ENCODE peak calls at places on chromosome 20, in seven cellular contexts. I is tibial nerve, E is upper lobe of left lung, W is body of pancreas, Y is A549, N is breast epithelium, B is left lung. L is an unnamed sample.

GRCh38 chr20:13462091-13462490 is 176.6 kb downstream of the TASP1 start:
- DNase-seq in W (no peak), N (no peak), I (no peak), Y (no peak), E (no peak), B (no peak), L (no peak)

GRCh38 chr20:32622585-32623468 is 37.7 kb upstream of the NOL4L start:
- DNase-seq in Y (no peak), B (no peak), I (no peak), N (no peak), W (no peak), E (peak; percentile 78), L (no peak)

GRCh38 chr20:48582361-48582991 is 245.3 kb downstream of the PREX1 start:
- DNase-seq in Y (no peak), I (no peak), N (no peak), B (no peak), E (no peak), W (no peak), L (no peak)

GRCh38 chr20:16624106-16624505 is 50.9 kb upstream of the KIF16B start:
- DNase-seq in N (no peak), E (no peak), Y (peak; percentile 29), I (no peak), B (no peak), W (no peak), L (no peak)

GRCh38 chr20:10832146-10832545 is 158.3 kb upstream of the JAG1 start:
- DNase-seq in B (no peak), I (no peak), Y (no peak), W (no peak), N (no peak), E (no peak), L (no peak)

GRCh38 chr20:8903655-8904605 is 165.0 kb upstream of the PLCB4 start:
- DNase-seq in E (no peak), B (no peak), N (no peak), W (no peak), I (no peak), Y (no peak), L (no peak)

GRCh38 chr20:1657556-1658334 is at the start of gene SIRPG:
- DNase-seq in Y (no peak), E (no peak), B (no peak), N (no peak), I (no peak), W (no peak), L (no peak)

GRCh38 chr20:1184638-1185315 is at the start of gene TMEM74B:
- DNase-seq in B (peak; percentile 71), E (peak; percentile 86), W (no peak), Y (no peak), N (no peak), I (no peak), L (no peak)

DNA sequence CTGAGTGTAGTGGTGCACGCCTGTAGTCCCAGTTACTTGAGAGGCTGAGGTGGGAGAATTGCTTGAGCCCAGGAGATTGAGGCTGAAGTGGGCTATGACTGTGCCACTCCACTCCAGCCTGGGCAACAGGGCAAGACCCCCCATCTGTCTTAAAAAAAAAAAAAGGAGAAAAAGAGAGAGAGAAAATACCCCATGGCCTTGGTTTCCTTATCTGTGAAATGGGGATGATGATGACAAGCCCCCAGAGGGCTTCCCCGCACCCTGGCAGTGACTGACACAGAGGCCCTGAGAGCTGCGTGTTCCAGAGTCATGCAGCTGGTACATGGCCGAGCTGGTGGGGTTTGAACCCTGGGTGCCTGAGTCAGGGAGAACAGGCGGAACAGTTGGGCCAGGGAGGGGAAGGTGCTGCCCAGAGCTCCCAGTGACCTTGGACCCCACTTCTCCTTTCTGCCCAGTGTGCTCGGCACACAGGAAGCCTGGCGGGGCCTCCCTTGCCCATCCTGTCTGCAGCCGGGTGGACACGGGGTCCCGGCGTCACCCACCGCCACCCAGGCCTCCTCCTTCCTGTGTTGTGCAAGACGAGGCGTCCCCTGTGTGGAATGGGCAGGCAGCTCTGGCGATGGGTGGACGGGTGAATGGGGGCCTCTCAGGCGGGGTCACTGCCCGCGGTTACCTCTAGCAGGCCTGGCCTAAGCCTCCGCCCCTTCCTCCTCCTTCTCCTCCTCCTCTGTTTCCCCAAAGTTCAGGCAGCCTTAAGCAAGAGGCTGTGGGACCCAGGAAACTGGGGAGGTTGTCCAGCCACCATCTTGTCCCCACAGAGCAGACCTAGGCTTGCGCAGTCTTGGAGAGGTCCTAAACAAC is 84.2 kb downstream of the CEBPB start:
- DNase-seq in W (peak; percentile 29), E (peak; percentile 91), B (peak; percentile 98), N (no peak), I (no peak), Y (no peak), L (peak; percentile 94)
- H3K4me1 ChIP-seq in W (peaks cover 19% of the 10 kb centered on the region), E (peaks cover 57% of the 10 kb centered on the region), B (peaks cover 20% of the 10 kb centered on the region), N (peaks cover 4% of the 10 kb centered on the region), I (peaks cover 37% of the 10 kb centered on the region), Y (peaks cover 40% of the 10 kb centered on the region), L (peaks cover 70% of the 10 kb centered on the region)

DNA sequence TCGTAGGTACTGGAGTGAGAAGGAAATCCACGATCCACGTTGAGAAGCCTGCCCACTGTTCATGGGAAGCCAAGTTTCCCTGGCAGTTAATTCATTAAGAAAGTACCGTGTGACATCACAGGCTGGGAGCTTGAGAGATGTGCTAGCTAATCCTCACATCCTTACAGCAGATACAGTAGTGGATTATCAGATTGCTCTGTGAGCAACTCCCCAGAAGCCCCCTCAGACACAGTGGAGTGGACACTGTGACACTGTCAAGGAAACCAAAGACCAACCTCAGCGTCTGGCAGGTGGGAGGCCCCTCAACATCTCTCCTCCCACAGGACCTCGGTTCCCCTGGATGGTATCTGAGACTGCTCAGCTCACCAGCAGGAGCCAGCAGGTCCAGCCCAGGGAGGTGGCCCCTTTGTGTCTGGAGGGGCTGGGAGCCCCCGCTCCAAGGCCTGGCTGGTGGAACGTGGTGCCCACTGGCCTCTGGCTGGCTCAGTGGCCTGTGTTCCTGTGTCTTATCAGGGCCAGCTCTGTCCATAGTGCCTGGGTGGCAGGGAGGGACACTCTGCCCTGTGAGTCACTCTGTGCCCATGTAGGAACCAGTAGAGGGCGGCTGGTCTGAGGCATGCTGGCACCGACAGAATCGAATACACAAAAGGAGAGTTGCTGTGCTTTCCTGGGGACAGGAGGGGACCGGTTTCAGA is 7.2 kb downstream of the PYGB start:
- DNase-seq in B (no peak), W (peak; percentile 47), I (no peak), Y (no peak), E (no peak), N (peak; percentile 82), L (peak; percentile 74)
- H3K4me1 ChIP-seq in B (no peaks in the 10 kb centered on the region), W (peaks cover 21% of the 10 kb centered on the region), I (peaks cover 10% of the 10 kb centered on the region), Y (peaks cover 58% of the 10 kb centered on the region), E (peaks cover 8% of the 10 kb centered on the region), N (no peaks in the 10 kb centered on the region), L (peaks cover 47% of the 10 kb centered on the region)

GRCh38 chr20:37313546-37314091 is 24.2 kb downstream of the MANBAL start:
- DNase-seq in B (no peak), N (no peak), W (no peak), I (no peak), Y (no peak), E (no peak), L (no peak)

GRCh38 chr20:37316116-37316774 is 26.8 kb downstream of the MANBAL start:
- DNase-seq in B (no peak), E (no peak), N (no peak), I (no peak), W (no peak), Y (no peak), L (no peak)

GRCh38 chr20:37315293-37316110 is 26.0 kb downstream of the MANBAL start:
- DNase-seq in W (peak; percentile 33), B (no peak), I (peak; percentile 56), N (no peak), E (no peak), Y (no peak), L (no peak)

GRCh38 chr20:37314617-37315292 is 25.3 kb downstream of the MANBAL start:
- DNase-seq in Y (no peak), I (peak; percentile 40), E (peak; percentile 42), N (no peak), B (no peak), W (no peak), L (no peak)

DNA sequence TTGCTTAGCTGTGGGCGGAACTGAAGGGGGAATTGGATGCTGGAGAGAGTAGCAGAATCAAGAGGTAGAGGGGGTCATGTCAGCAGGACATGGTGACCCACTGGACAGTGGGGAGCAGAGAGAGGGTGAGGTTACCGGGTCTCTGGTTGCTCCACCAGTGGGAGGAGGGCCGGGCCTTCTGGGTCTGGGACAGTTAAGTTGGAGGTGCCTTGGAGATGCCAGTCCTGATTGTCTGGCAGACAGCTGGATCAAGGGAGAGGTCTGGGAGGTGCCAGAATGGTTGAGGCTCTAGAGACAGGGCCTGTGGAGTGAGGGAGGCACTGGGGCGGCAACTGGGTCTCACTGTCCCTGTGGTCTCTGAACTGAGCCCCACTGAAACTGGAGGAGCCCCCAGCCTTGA is 24.6 kb downstream of the MANBAL start:
- DNase-seq in Y (no peak), W (no peak), N (no peak), I (no peak), B (no peak), E (no peak), L (no peak)
- H3K4me1 ChIP-seq in Y (no peaks in the 10 kb centered on the region), W (peaks cover 5% of the 10 kb centered on the region), N (peaks cover 11% of the 10 kb centered on the region), I (peaks cover 29% of the 10 kb centered on the region), B (peaks cover 24% of the 10 kb centered on the region), E (peaks cover 24% of the 10 kb centered on the region), L (peaks cover 40% of the 10 kb centered on the region)

GRCh38 chr20:3803289-3803688 is 7.2 kb downstream of the CDC25B start:
- DNase-seq in N (no peak), I (no peak), B (no peak), W (no peak), E (peak; percentile 55), Y (no peak), L (peak; percentile 43)

GRCh38 chr20:3801299-3801698 is 5.2 kb downstream of the CDC25B start:
- DNase-seq in Y (no peak), W (no peak), B (no peak), N (no peak), E (no peak), I (no peak), L (peak; percentile 6)

GRCh38 chr20:3803854-3804253 is 7.7 kb downstream of the CDC25B start:
- DNase-seq in W (no peak), Y (no peak), N (no peak), I (no peak), B (no peak), E (peak; percentile 26), L (peak; percentile 41)

GRCh38 chr20:3801846-3802245 is 5.7 kb downstream of the CDC25B start:
- DNase-seq in N (no peak), Y (no peak), B (peak; percentile 83), I (no peak), W (no peak), E (peak; percentile 58), L (peak; percentile 66)

GRCh38 chr20:3802524-3803239 is 6.6 kb downstream of the CDC25B start:
- DNase-seq in W (no peak), N (peak; percentile 62), B (no peak), I (no peak), Y (no peak), E (peak; percentile 24), L (peak; percentile 57)
- H3K4me1 ChIP-seq in W (peaks cover 31% of the 10 kb centered on the region), N (peaks cover 9% of the 10 kb centered on the region), B (peaks cover 74% of the 10 kb centered on the region), I (peaks cover 46% of the 10 kb centered on the region), Y (peaks cover 87% of the 10 kb centered on the region), E (peaks cover 97% of the 10 kb centered on the region), L (peaks cover 100% of the 10 kb centered on the region)